ENCODE peak calls at places on chromosomes 11 and 22, in four cellular contexts. K, X, P and G are unnamed samples.

GRCh38 chr11:69524291-69524882 is 42.9 kb downstream of the LINC01488 start:
- DNase-seq in K (no peak), X (no peak), P (no peak), G (no peak)

GRCh38 chr11:82507288-82507687 is 226.4 kb downstream of the FAM181B start:
- DNase-seq in K (no peak), X (no peak), P (no peak), G (no peak)

GRCh38 chr11:5504403-5504891 is 5.3 kb downstream of the UBQLN3 start:
- DNase-seq in K (no peak), X (no peak), P (no peak), G (no peak)

GRCh38 chr11:15097411-15097810 is 17.3 kb upstream of the INSC start:
- DNase-seq in K (no peak), X (no peak), P (no peak), G (no peak)

GRCh38 chr11:113634940-113635575 is 71.0 kb downstream of the TMPRSS5 start:
- DNase-seq in K (no peak), X (no peak), P (no peak), G (no peak)

GRCh38 chr11:86518211-86518610 is 143.5 kb downstream of the CCDC81 start:
- DNase-seq in K (no peak), X (no peak), P (no peak), G (no peak)

GRCh38 chr11:106917973-106918372 is 100.3 kb downstream of the GUCY1A2 start:
- DNase-seq in K (no peak), X (no peak), P (no peak), G (no peak)

GRCh38 chr11:11382858-11383532 is 29.9 kb upstream of the CSNK2A3 start:
- DNase-seq in K (peak; percentile 17), X (no peak), P (no peak), G (peak; percentile 45)

GRCh38 chr11:124769804-124770774 is 8.0 kb upstream of the ESAM start:
- DNase-seq in K (no peak), X (no peak), P (no peak), G (no peak)

GRCh38 chr22:30202531-30203006 is 44.0 kb downstream of the LIF start:
- DNase-seq in K (no peak), X (no peak), P (no peak), G (no peak)